ENCODE peak calls at places on chromosomes 7 and 10, in nine cellular contexts. One of them, this sample, is unnamed.

GRCh38 chr7:139583826-139584553 is 60.5 kb downstream of the CLEC2L start:
- DNase-seq in GF-D8: no peak
- DNase-seq in Kasumi-1: no peak
- DNase-seq in Calu3: no peak
- DNase-seq in right cardiac atrium: no peak
- DNase-seq in sciatic nerve: peak; percentile 23
- DNase-seq in stimulated activated CD8-positive, alpha-beta memory T cell treated with anti-CD3 and anti-CD28 coated beads, Interleukin-7, amount 100 ng/mL, for 24 hours: no peak
- DNase-seq in HTR-8/SVneo: no peak
- DNase-seq in astrocyte: no peak
- DNase-seq in this sample: no peak

GRCh38 chr10:13536674-13537366 is 8.0 kb upstream of the BEND7 start:
- DNase-seq in GF-D8: no peak
- DNase-seq in Kasumi-1: peak; percentile 71
- DNase-seq in stimulated activated CD8-positive, alpha-beta memory T cell treated with anti-CD3 and anti-CD28 coated beads, Interleukin-7, amount 100 ng/mL, for 24 hours: no peak
- DNase-seq in sciatic nerve: no peak
- DNase-seq in right cardiac atrium: peak; percentile 30
- DNase-seq in astrocyte: peak; percentile 18
- DNase-seq in HTR-8/SVneo: peak; percentile 79
- DNase-seq in Calu3: peak; percentile 74
- DNase-seq in this sample: peak; percentile 29

GRCh38 chr7:30247546-30248386 is 36.6 kb upstream of the ZNRF2 start:
- DNase-seq in stimulated activated CD8-positive, alpha-beta memory T cell treated with anti-CD3 and anti-CD28 coated beads, Interleukin-7, amount 100 ng/mL, for 24 hours: no peak
- DNase-seq in GF-D8: no peak
- DNase-seq in sciatic nerve: no peak
- DNase-seq in Kasumi-1: no peak
- DNase-seq in astrocyte: no peak
- DNase-seq in HTR-8/SVneo: no peak
- DNase-seq in right cardiac atrium: no peak
- DNase-seq in Calu3: no peak
- DNase-seq in this sample: no peak

GRCh38 chr10:131134001-131134576 is 177.4 kb downstream of the TCERG1L start:
- DNase-seq in Kasumi-1: no peak
- DNase-seq in HTR-8/SVneo: no peak
- DNase-seq in right cardiac atrium: no peak
- DNase-seq in stimulated activated CD8-positive, alpha-beta memory T cell treated with anti-CD3 and anti-CD28 coated beads, Interleukin-7, amount 100 ng/mL, for 24 hours: no peak
- DNase-seq in GF-D8: no peak
- DNase-seq in Calu3: no peak
- DNase-seq in sciatic nerve: no peak
- DNase-seq in astrocyte: no peak
- DNase-seq in this sample: no peak

GRCh38 chr7:31049001-31049765 is 2.9 kb upstream of the ADCYAP1R1 start:
- DNase-seq in Calu3: no peak
- DNase-seq in sciatic nerve: no peak
- DNase-seq in Kasumi-1: no peak
- DNase-seq in GF-D8: no peak
- DNase-seq in right cardiac atrium: no peak
- DNase-seq in astrocyte: no peak
- DNase-seq in stimulated activated CD8-positive, alpha-beta memory T cell treated with anti-CD3 and anti-CD28 coated beads, Interleukin-7, amount 100 ng/mL, for 24 hours: no peak
- DNase-seq in HTR-8/SVneo: no peak
- DNase-seq in this sample: no peak

GRCh38 chr10:88875081-88875480 is 5.0 kb upstream of the STAMBPL1 start:
- DNase-seq in right cardiac atrium: no peak
- DNase-seq in HTR-8/SVneo: no peak
- DNase-seq in Kasumi-1: no peak
- DNase-seq in sciatic nerve: no peak
- DNase-seq in Calu3: no peak
- DNase-seq in stimulated activated CD8-positive, alpha-beta memory T cell treated with anti-CD3 and anti-CD28 coated beads, Interleukin-7, amount 100 ng/mL, for 24 hours: no peak
- DNase-seq in astrocyte: no peak
- DNase-seq in GF-D8: no peak
- DNase-seq in this sample: no peak

GRCh38 chr10:74786126-74786525 is 40.3 kb upstream of the KAT6B start:
- DNase-seq in sciatic nerve: no peak
- DNase-seq in stimulated activated CD8-positive, alpha-beta memory T cell treated with anti-CD3 and anti-CD28 coated beads, Interleukin-7, amount 100 ng/mL, for 24 hours: no peak
- DNase-seq in Calu3: no peak
- DNase-seq in HTR-8/SVneo: no peak
- DNase-seq in GF-D8: no peak
- DNase-seq in Kasumi-1: no peak
- DNase-seq in astrocyte: no peak
- DNase-seq in right cardiac atrium: no peak
- DNase-seq in this sample: no peak

GRCh38 chr7:136050462-136050847 is 73.3 kb upstream of the MTPN start:
- DNase-seq in sciatic nerve: no peak
- DNase-seq in right cardiac atrium: no peak
- DNase-seq in HTR-8/SVneo: no peak
- DNase-seq in GF-D8: no peak
- DNase-seq in astrocyte: no peak
- DNase-seq in stimulated activated CD8-positive, alpha-beta memory T cell treated with anti-CD3 and anti-CD28 coated beads, Interleukin-7, amount 100 ng/mL, for 24 hours: no peak
- DNase-seq in Calu3: no peak
- DNase-seq in Kasumi-1: no peak
- DNase-seq in this sample: peak; percentile 68

GRCh38 chr7:128044064-128044463 is 12.8 kb upstream of the LRRC4 start:
- DNase-seq in sciatic nerve: no peak
- DNase-seq in Kasumi-1: no peak
- DNase-seq in right cardiac atrium: no peak
- DNase-seq in GF-D8: no peak
- DNase-seq in Calu3: no peak
- DNase-seq in astrocyte: no peak
- DNase-seq in HTR-8/SVneo: no peak
- DNase-seq in stimulated activated CD8-positive, alpha-beta memory T cell treated with anti-CD3 and anti-CD28 coated beads, Interleukin-7, amount 100 ng/mL, for 24 hours: no peak
- DNase-seq in this sample: no peak

GRCh38 chr7:17557305-17557704 is 258.9 kb downstream of the AHR start:
- DNase-seq in astrocyte: peak; percentile 86
- DNase-seq in right cardiac atrium: no peak
- DNase-seq in sciatic nerve: no peak
- DNase-seq in Calu3: no peak
- DNase-seq in HTR-8/SVneo: no peak
- DNase-seq in Kasumi-1: no peak
- DNase-seq in GF-D8: no peak
- DNase-seq in stimulated activated CD8-positive, alpha-beta memory T cell treated with anti-CD3 and anti-CD28 coated beads, Interleukin-7, amount 100 ng/mL, for 24 hours: no peak
- DNase-seq in this sample: peak; percentile 86

GRCh38 chr10:27944005-27944404 is 54.9 kb downstream of the ODAD2 start:
- DNase-seq in HTR-8/SVneo: no peak
- DNase-seq in GF-D8: no peak
- DNase-seq in Kasumi-1: no peak
- DNase-seq in astrocyte: no peak
- DNase-seq in stimulated activated CD8-positive, alpha-beta memory T cell treated with anti-CD3 and anti-CD28 coated beads, Interleukin-7, amount 100 ng/mL, for 24 hours: no peak
- DNase-seq in right cardiac atrium: peak; percentile 43
- DNase-seq in sciatic nerve: no peak
- DNase-seq in Calu3: no peak
- DNase-seq in this sample: no peak

GRCh38 chr10:49756641-49757040 is 5.5 kb downstream of the OGDHL start:
- DNase-seq in HTR-8/SVneo: no peak
- DNase-seq in right cardiac atrium: no peak
- DNase-seq in stimulated activated CD8-positive, alpha-beta memory T cell treated with anti-CD3 and anti-CD28 coated beads, Interleukin-7, amount 100 ng/mL, for 24 hours: no peak
- DNase-seq in sciatic nerve: no peak
- DNase-seq in Calu3: no peak
- DNase-seq in GF-D8: no peak
- DNase-seq in astrocyte: no peak
- DNase-seq in Kasumi-1: no peak
- DNase-seq in this sample: no peak

GRCh38 chr10:69457771-69458237 is 6.5 kb downstream of the TSPAN15 start:
- DNase-seq in right cardiac atrium: no peak
- DNase-seq in stimulated activated CD8-positive, alpha-beta memory T cell treated with anti-CD3 and anti-CD28 coated beads, Interleukin-7, amount 100 ng/mL, for 24 hours: no peak
- DNase-seq in astrocyte: no peak
- DNase-seq in sciatic nerve: no peak
- DNase-seq in Kasumi-1: no peak
- DNase-seq in GF-D8: no peak
- DNase-seq in HTR-8/SVneo: no peak
- DNase-seq in Calu3: no peak
- DNase-seq in this sample: peak; percentile 29

GRCh38 chr10:122373713-122374112 is 795 bp upstream of the PLEKHA1 start:
- DNase-seq in right cardiac atrium: no peak
- DNase-seq in HTR-8/SVneo: peak; percentile 12
- DNase-seq in astrocyte: no peak
- DNase-seq in Kasumi-1: no peak
- DNase-seq in Calu3: no peak
- DNase-seq in sciatic nerve: no peak
- DNase-seq in stimulated activated CD8-positive, alpha-beta memory T cell treated with anti-CD3 and anti-CD28 coated beads, Interleukin-7, amount 100 ng/mL, for 24 hours: no peak
- DNase-seq in GF-D8: no peak
- DNase-seq in this sample: peak; percentile 10

GRCh38 chr7:315516-316265 is 25.7 kb downstream of the FOXL3 start:
- DNase-seq in astrocyte: no peak
- DNase-seq in GF-D8: no peak
- DNase-seq in Kasumi-1: no peak
- DNase-seq in HTR-8/SVneo: no peak
- DNase-seq in stimulated activated CD8-positive, alpha-beta memory T cell treated with anti-CD3 and anti-CD28 coated beads, Interleukin-7, amount 100 ng/mL, for 24 hours: no peak
- DNase-seq in Calu3: no peak
- DNase-seq in right cardiac atrium: no peak
- DNase-seq in sciatic nerve: no peak
- DNase-seq in this sample: no peak

GRCh38 chr7:7257899-7258692 is 75.8 kb downstream of the C1GALT1 start:
- DNase-seq in Calu3: no peak
- DNase-seq in Kasumi-1: peak; percentile 20
- DNase-seq in astrocyte: no peak
- DNase-seq in stimulated activated CD8-positive, alpha-beta memory T cell treated with anti-CD3 and anti-CD28 coated beads, Interleukin-7, amount 100 ng/mL, for 24 hours: no peak
- DNase-seq in sciatic nerve: no peak
- DNase-seq in HTR-8/SVneo: no peak
- DNase-seq in GF-D8: peak; percentile 44
- DNase-seq in right cardiac atrium: no peak
- DNase-seq in this sample: no peak

GRCh38 chr7:951881-952547 is 2.5 kb downstream of the ADAP1 start:
- DNase-seq in Kasumi-1: no peak
- DNase-seq in Calu3: no peak
- DNase-seq in sciatic nerve: no peak
- DNase-seq in GF-D8: no peak
- DNase-seq in HTR-8/SVneo: no peak
- DNase-seq in astrocyte: no peak
- DNase-seq in right cardiac atrium: no peak
- DNase-seq in stimulated activated CD8-positive, alpha-beta memory T cell treated with anti-CD3 and anti-CD28 coated beads, Interleukin-7, amount 100 ng/mL, for 24 hours: no peak
- DNase-seq in this sample: no peak

GRCh38 chr10:34666008-34666700 is 148.9 kb downstream of the PARD3 start:
- DNase-seq in HTR-8/SVneo: peak; percentile 91
- DNase-seq in Kasumi-1: peak; percentile 95
- DNase-seq in astrocyte: peak; percentile 91
- DNase-seq in Calu3: peak; percentile 54
- DNase-seq in right cardiac atrium: no peak
- DNase-seq in GF-D8: peak; percentile 32
- DNase-seq in stimulated activated CD8-positive, alpha-beta memory T cell treated with anti-CD3 and anti-CD28 coated beads, Interleukin-7, amount 100 ng/mL, for 24 hours: no peak
- DNase-seq in sciatic nerve: no peak
- DNase-seq in this sample: peak; percentile 96

GRCh38 chr7:84705701-84706100 is 481.2 kb downstream of the SEMA3D start:
- DNase-seq in astrocyte: no peak
- DNase-seq in Kasumi-1: no peak
- DNase-seq in GF-D8: no peak
- DNase-seq in right cardiac atrium: no peak
- DNase-seq in stimulated activated CD8-positive, alpha-beta memory T cell treated with anti-CD3 and anti-CD28 coated beads, Interleukin-7, amount 100 ng/mL, for 24 hours: no peak
- DNase-seq in HTR-8/SVneo: no peak
- DNase-seq in Calu3: no peak
- DNase-seq in sciatic nerve: no peak
- DNase-seq in this sample: peak; percentile 33

GRCh38 chr10:91077549-91078017 is 142.9 kb upstream of the PCGF5 start:
- DNase-seq in astrocyte: peak; percentile 41
- DNase-seq in right cardiac atrium: peak; percentile 78
- DNase-seq in stimulated activated CD8-positive, alpha-beta memory T cell treated with anti-CD3 and anti-CD28 coated beads, Interleukin-7, amount 100 ng/mL, for 24 hours: no peak
- DNase-seq in HTR-8/SVneo: no peak
- DNase-seq in Kasumi-1: no peak
- DNase-seq in Calu3: peak; percentile 58
- DNase-seq in sciatic nerve: peak; percentile 62
- DNase-seq in GF-D8: no peak
- DNase-seq in this sample: peak; percentile 12

GRCh38 chr7:108196004-108196403 is 65.8 kb upstream of the LAMB4 start:
- DNase-seq in Calu3: no peak
- DNase-seq in Kasumi-1: no peak
- DNase-seq in sciatic nerve: no peak
- DNase-seq in HTR-8/SVneo: no peak
- DNase-seq in GF-D8: no peak
- DNase-seq in astrocyte: peak; percentile 9
- DNase-seq in stimulated activated CD8-positive, alpha-beta memory T cell treated with anti-CD3 and anti-CD28 coated beads, Interleukin-7, amount 100 ng/mL, for 24 hours: no peak
- DNase-seq in right cardiac atrium: no peak
- DNase-seq in this sample: peak; percentile 45

GRCh38 chr10:23171232-23171876 is 20.8 kb upstream of the PTF1A start:
- DNase-seq in stimulated activated CD8-positive, alpha-beta memory T cell treated with anti-CD3 and anti-CD28 coated beads, Interleukin-7, amount 100 ng/mL, for 24 hours: no peak
- DNase-seq in right cardiac atrium: no peak
- DNase-seq in sciatic nerve: no peak
- DNase-seq in astrocyte: peak; percentile 16
- DNase-seq in GF-D8: no peak
- DNase-seq in Kasumi-1: peak; percentile 7
- DNase-seq in Calu3: no peak
- DNase-seq in HTR-8/SVneo: peak; percentile 28
- DNase-seq in this sample: peak; percentile 40

GRCh38 chr10:59654007-59654406 is 55.6 kb downstream of the SLC16A9 start:
- DNase-seq in Kasumi-1: peak; percentile 94
- DNase-seq in GF-D8: peak; percentile 31
- DNase-seq in sciatic nerve: no peak
- DNase-seq in Calu3: no peak
- DNase-seq in HTR-8/SVneo: no peak
- DNase-seq in astrocyte: peak; percentile 31
- DNase-seq in right cardiac atrium: no peak
- DNase-seq in stimulated activated CD8-positive, alpha-beta memory T cell treated with anti-CD3 and anti-CD28 coated beads, Interleukin-7, amount 100 ng/mL, for 24 hours: no peak
- DNase-seq in this sample: no peak

GRCh38 chr7:17716816-17717215 is 223.5 kb downstream of the SNX13 start:
- DNase-seq in astrocyte: no peak
- DNase-seq in sciatic nerve: no peak
- DNase-seq in GF-D8: no peak
- DNase-seq in HTR-8/SVneo: no peak
- DNase-seq in Kasumi-1: no peak
- DNase-seq in right cardiac atrium: no peak
- DNase-seq in Calu3: no peak
- DNase-seq in stimulated activated CD8-positive, alpha-beta memory T cell treated with anti-CD3 and anti-CD28 coated beads, Interleukin-7, amount 100 ng/mL, for 24 hours: no peak
- DNase-seq in this sample: no peak

GRCh38 chr7:114922151-114922651 is 307 bp downstream of the MDFIC start:
- DNase-seq in Calu3: peak; percentile 36
- DNase-seq in GF-D8: peak; percentile 10
- DNase-seq in Kasumi-1: no peak
- DNase-seq in astrocyte: no peak
- DNase-seq in stimulated activated CD8-positive, alpha-beta memory T cell treated with anti-CD3 and anti-CD28 coated beads, Interleukin-7, amount 100 ng/mL, for 24 hours: peak; percentile 29
- DNase-seq in right cardiac atrium: peak; percentile 82
- DNase-seq in HTR-8/SVneo: peak; percentile 17
- DNase-seq in sciatic nerve: peak; percentile 82
- DNase-seq in this sample: peak; percentile 34

GRCh38 chr10:133357293-133358151 is at the start of gene FUOM:
- DNase-seq in stimulated activated CD8-positive, alpha-beta memory T cell treated with anti-CD3 and anti-CD28 coated beads, Interleukin-7, amount 100 ng/mL, for 24 hours: peak; percentile 40
- DNase-seq in astrocyte: peak; percentile 23
- DNase-seq in Calu3: peak; percentile 29
- DNase-seq in GF-D8: peak; percentile 47
- DNase-seq in right cardiac atrium: peak; percentile 70
- DNase-seq in Kasumi-1: peak; percentile 91
- DNase-seq in sciatic nerve: peak; percentile 78
- DNase-seq in HTR-8/SVneo: no peak
- DNase-seq in this sample: no peak

This sample was measured in amniotic epithelial cell.